ENCODE peak calls at places on chromosomes 12 and 14, in seven cellular contexts. I is CD8-positive, alpha-beta T cell; J is OCI-LY7; M is osteoblast; F is effector memory CD4-positive, alpha-beta T cell; X is SK-N-SH; Q is lung. G is an unnamed sample.

GRCh38 chr14:100783630-100784321 is 42.1 kb upstream of the MEG3 start:
- DNase-seq in I (no peak), M (no peak), Q (no peak), X (peak; percentile 84), J (no peak), F (no peak), G (no peak)

GRCh38 chr12:82874935-82875334 is 188.2 kb downstream of the TMTC2 start:
- DNase-seq in I (no peak), M (no peak), J (no peak), F (no peak), Q (no peak), X (no peak), G (peak; percentile 36)

GRCh38 chr12:56084958-56085543 is 5.1 kb downstream of the ERBB3 start:
- DNase-seq in X (no peak), Q (no peak), M (peak; percentile 50), J (peak; percentile 49), I (peak; percentile 15), F (no peak), G (peak; percentile 34)

GRCh38 chr14:24377660-24378059 is 9.7 kb downstream of the NFATC4 start:
- DNase-seq in M (no peak), F (no peak), Q (no peak), J (no peak), X (no peak), I (no peak), G (peak; percentile 35)

GRCh38 chr14:96184737-96185136 is 19.9 kb upstream of the BDKRB2 start:
- DNase-seq in Q (no peak), I (no peak), J (no peak), M (no peak), X (no peak), F (no peak), G (no peak)

GRCh38 chr12:132511516-132512196 is 21.7 kb downstream of the FBRSL1 start:
- DNase-seq in Q (no peak), M (no peak), X (no peak), J (no peak), F (no peak), I (no peak), G (no peak)

GRCh38 chr12:126228936-126229335 is 1163.7 kb downstream of the AACS start:
- DNase-seq in I (no peak), F (no peak), M (no peak), J (no peak), Q (no peak), X (no peak), G (no peak)

GRCh38 chr12:101010881-101011280 is 199.2 kb downstream of the SLC5A8 start:
- DNase-seq in X (no peak), I (no peak), M (no peak), Q (no peak), F (no peak), J (no peak), G (no peak)

GRCh38 chr12:12725956-12726542 is 8.9 kb downstream of the CDKN1B start:
- DNase-seq in J (no peak), F (no peak), I (no peak), M (no peak), Q (no peak), X (no peak), G (no peak)

GRCh38 chr14:81436296-81437138 is 36.4 kb upstream of the STON2 start:
- DNase-seq in I (no peak), J (peak; percentile 28), M (peak; percentile 98), X (peak; percentile 97), Q (peak; percentile 64), F (no peak), G (peak; percentile 93)

GRCh38 chr14:92217956-92218355 is 96.2 kb downstream of the CPSF2 start:
- DNase-seq in J (no peak), M (peak; percentile 66), F (no peak), X (no peak), I (no peak), Q (no peak), G (no peak)

GRCh38 chr14:52327374-52328226 is 13.5 kb downstream of the PTGER2 start:
- DNase-seq in X (no peak), Q (no peak), J (no peak), F (no peak), I (no peak), M (peak; percentile 39), G (no peak)

GRCh38 chr14:64340560-64341196 is 46.5 kb upstream of the ESR2 start:
- DNase-seq in I (no peak), X (no peak), M (no peak), Q (no peak), F (no peak), J (peak; percentile 43), G (peak; percentile 8)

GRCh38 chr12:122422769-122423257 is 344 bp upstream of the CLIP1 start:
- DNase-seq in Q (peak; percentile 36), M (peak; percentile 91), F (no peak), J (peak; percentile 62), I (no peak), X (no peak), G (no peak)

GRCh38 chr12:69934011-69934410 is 109.0 kb downstream of the MYRFL start:
- DNase-seq in J (no peak), F (no peak), M (no peak), Q (no peak), I (no peak), X (no peak), G (no peak)

GRCh38 chr14:34081126-34081575 is 130.3 kb upstream of the EGLN3 start:
- DNase-seq in M (no peak), F (no peak), Q (no peak), J (no peak), I (no peak), X (no peak), G (no peak)

GRCh38 chr12:49091056-49091835 is 3.4 kb downstream of the DHH start:
- DNase-seq in J (no peak), X (no peak), I (no peak), F (no peak), M (peak; percentile 55), Q (no peak), G (no peak)

GRCh38 chr12:49089831-49090773 is 4.5 kb downstream of the DHH start:
- DNase-seq in I (peak; percentile 27), X (peak; percentile 76), J (peak; percentile 46), F (no peak), Q (no peak), M (peak; percentile 91), G (peak; percentile 32)

GRCh38 chr12:49086116-49086515 is 8.5 kb downstream of the DHH start:
- DNase-seq in X (no peak), F (no peak), M (peak; percentile 50), Q (no peak), I (no peak), J (no peak), G (no peak)

GRCh38 chr12:49088190-49088931 is 6.2 kb downstream of the DHH start:
- DNase-seq in M (peak; percentile 99), I (peak; percentile 70), J (peak; percentile 84), Q (peak; percentile 84), X (peak; percentile 86), F (peak; percentile 44), G (peak; percentile 93)

DNA sequence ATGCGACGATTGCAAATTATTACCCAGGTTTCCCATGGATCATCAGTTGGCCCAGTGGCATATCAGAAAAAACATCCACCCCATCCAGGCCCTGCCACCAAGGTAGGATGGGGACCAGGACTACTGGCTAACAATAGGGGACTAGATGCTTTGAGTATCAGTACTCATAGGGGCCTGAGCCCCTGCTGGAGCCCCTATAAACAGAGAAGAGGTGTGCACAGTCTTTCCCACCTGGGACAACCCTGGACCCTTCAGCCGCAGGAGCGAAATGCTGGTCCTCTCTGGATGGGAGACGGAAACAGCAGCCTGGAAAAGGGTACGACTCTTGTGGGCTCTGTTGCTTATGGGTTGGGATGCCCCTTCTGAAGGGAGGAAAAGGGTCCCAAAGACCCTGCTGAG is 5.7 kb downstream of the DHH start:
- DNase-seq in F (no peak), X (no peak), J (no peak), I (no peak), Q (no peak), M (peak; percentile 81), G (no peak)
- H3K4me3 ChIP-seq in F (no peak overlapping the region), X (no peak overlapping the region), J (no peak overlapping the region), I (no peak overlapping the region), Q (no peak overlapping the region), M (no peak overlapping the region), G (no peak overlapping the region)

GRCh38 chr14:75283884-75284563 is 5.4 kb downstream of the FOS start:
- DNase-seq in J (no peak), F (peak; percentile 36), I (no peak), Q (no peak), M (peak; percentile 43), X (no peak), G (peak; percentile 55)

GRCh38 chr14:75286313-75286712 is 7.7 kb downstream of the FOS start:
- DNase-seq in J (no peak), Q (no peak), I (no peak), F (no peak), X (peak; percentile 28), M (no peak), G (peak; percentile 74)

GRCh38 chr14:75283162-75283883 is 4.7 kb downstream of the FOS start:
- DNase-seq in X (no peak), F (peak; percentile 62), I (no peak), J (no peak), M (peak; percentile 49), Q (no peak), G (peak; percentile 84)

GRCh38 chr14:75282166-75282547 is 3.5 kb downstream of the FOS start:
- DNase-seq in F (peak; percentile 48), X (no peak), Q (no peak), J (no peak), I (no peak), M (no peak), G (peak; percentile 58)

DNA sequence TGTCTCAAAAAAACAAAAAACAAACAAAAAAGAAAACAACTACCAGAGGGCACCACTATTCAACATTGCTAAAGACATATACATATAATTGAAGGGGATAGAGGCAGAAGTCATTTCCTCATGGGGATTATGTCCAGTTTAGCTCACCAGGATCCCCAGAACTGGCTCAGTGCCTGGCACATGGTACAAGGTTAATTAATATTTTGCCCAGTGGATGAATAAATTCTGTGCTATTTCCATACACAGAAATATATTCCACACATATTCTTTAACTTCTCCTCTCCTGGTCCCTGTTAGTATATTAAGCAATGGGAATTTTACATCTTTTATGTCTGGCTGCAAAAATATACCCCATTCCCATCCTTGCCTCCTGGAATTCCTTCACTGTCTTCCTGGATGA is 6.7 kb downstream of the FOS start:
- DNase-seq in X (no peak), M (no peak), Q (no peak), J (no peak), F (no peak), I (no peak), G (no peak)
- H3K4me1 ChIP-seq in X (peaks cover 2% of the 10 kb centered on the region), M (peaks cover 6% of the 10 kb centered on the region), Q (peaks cover 4% of the 10 kb centered on the region), J (peaks cover 11% of the 10 kb centered on the region), F (no peaks in the 10 kb centered on the region), I (peaks cover under 1% of the 10 kb centered on the region), G (no peaks in the 10 kb centered on the region)

DNA sequence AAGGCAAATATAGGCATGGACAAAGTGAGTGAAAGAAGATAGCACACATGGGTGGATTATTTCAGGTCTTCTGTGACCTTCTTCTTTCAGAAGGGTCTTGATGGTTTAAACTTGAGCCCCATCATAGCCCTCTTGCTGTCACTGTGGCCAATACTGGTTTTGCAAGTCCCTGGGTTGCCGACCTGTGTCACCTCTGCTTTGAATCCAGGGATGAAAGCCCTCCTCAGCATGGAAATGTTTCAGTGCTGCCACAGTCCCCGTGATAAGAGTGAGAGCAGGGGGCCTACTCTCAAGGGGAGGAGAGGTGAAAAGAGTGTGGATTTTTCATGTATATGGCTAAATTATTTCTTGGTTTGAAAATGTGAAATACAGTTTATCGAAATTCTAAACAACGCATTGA is 30.2 kb upstream of the ATF1 start:
- DNase-seq in I (no peak), F (no peak), Q (no peak), X (no peak), M (no peak), J (no peak), G (no peak)
- H3K27ac ChIP-seq in I (no peak overlapping the region), F (no peak overlapping the region), Q (no peak overlapping the region), X (no peak overlapping the region), M (no peak overlapping the region), J (no peak overlapping the region), G (no peak overlapping the region)

GRCh38 chr12:57753938-57754337 is 965 bp upstream of the MARCHF9 start:
- DNase-seq in M (peak; percentile 82), X (no peak), F (no peak), J (no peak), Q (no peak), I (no peak), G (no peak)
- H3K4me3 ChIP-seq in M (no peak overlapping the region), X (peak overlapping the region; percentile 55), F (no peak overlapping the region), J (peak overlapping the region; percentile 87), Q (no peak overlapping the region), I (no peak overlapping the region), G (no peak overlapping the region)